ENCODE peak calls at places on chromosomes 5 and 9, in four cellular contexts. A is H54, T is NCI-H345, K is AG04450. Z is an unnamed sample.

GRCh38 chr9:129834489-129835127 is 467 bp downstream of the C9orf78 start:
- DNase-seq in A (peak; percentile 14), T (no peak), K (no peak), Z (peak; percentile 50)

GRCh38 chr5:38151878-38152277 is 106.5 kb upstream of the EGFLAM start:
- DNase-seq in A (no peak), T (no peak), K (no peak), Z (no peak)

GRCh38 chr5:22549876-22550671 is 303.1 kb downstream of the CDH12 start:
- DNase-seq in A (no peak), T (no peak), K (no peak), Z (no peak)

GRCh38 chr5:122311888-122312669 is at the start of gene SNCAIP:
- DNase-seq in A (peak; percentile 56), T (peak; percentile 60), K (no peak), Z (no peak)

GRCh38 chr9:124535846-124536245 is 28.6 kb upstream of the NR5A1 start:
- DNase-seq in A (no peak), T (no peak), K (no peak), Z (no peak)

GRCh38 chr5:3597727-3598082 is 2.1 kb downstream of the IRX1 start:
- DNase-seq in A (no peak), T (no peak), K (no peak), Z (no peak)

GRCh38 chr5:157582731-157583580 is 7.4 kb upstream of the ADAM19 start:
- DNase-seq in A (no peak), T (no peak), K (no peak), Z (no peak)

GRCh38 chr9:131502781-131503625 is at the start of gene POMT1:
- DNase-seq in A (peak; percentile 46), T (peak; percentile 91), K (peak; percentile 56), Z (peak; percentile 90)

GRCh38 chr5:24163091-24163490 is 481.7 kb downstream of the CDH10 start:
- DNase-seq in A (no peak), T (peak; percentile 4), K (no peak), Z (peak; percentile 84)

GRCh38 chr5:53211799-53212198 is 102.2 kb upstream of the MOCS2 start:
- DNase-seq in A (peak; percentile 9), T (no peak), K (no peak), Z (peak; percentile 66)

GRCh38 chr9:86733929-86734328 is 213.4 kb downstream of the GAS1 start:
- DNase-seq in A (no peak), T (no peak), K (no peak), Z (no peak)

GRCh38 chr9:121233906-121234901 is 32.5 kb upstream of the RAB14 start:
- DNase-seq in A (peak; percentile 75), T (no peak), K (no peak), Z (peak; percentile 35)

GRCh38 chr5:31911291-31912265 is 262.5 kb downstream of the GOLPH3 start:
- DNase-seq in A (no peak), T (no peak), K (no peak), Z (no peak)

GRCh38 chr5:5156461-5157082 is 16.4 kb downstream of the ADAMTS16 start:
- DNase-seq in A (no peak), T (no peak), K (no peak), Z (no peak)

GRCh38 chr5:157857821-157858526 is 971 bp downstream of the CLINT1 start:
- DNase-seq in A (no peak), T (no peak), K (no peak), Z (peak; percentile 59)

GRCh38 chr9:31251386-31251785 is 1133.1 kb upstream of the ACO1 start:
- DNase-seq in A (no peak), T (no peak), K (no peak), Z (no peak)

GRCh38 chr5:145936401-145937131 is at the start of gene SH3RF2:
- DNase-seq in A (peak; percentile 57), T (no peak), K (peak; percentile 36), Z (peak; percentile 79)

GRCh38 chr9:131744171-131744714 is 4.4 kb upstream of the RAPGEF1 start:
- DNase-seq in A (no peak), T (no peak), K (no peak), Z (no peak)

GRCh38 chr9:110807956-110808598 is 139.5 kb downstream of the MUSK start:
- DNase-seq in A (no peak), T (no peak), K (no peak), Z (no peak)

GRCh38 chr5:131254741-131255140 is 9.1 kb upstream of the CDC42SE2 start:
- DNase-seq in A (no peak), T (no peak), K (no peak), Z (no peak)

GRCh38 chr5:65835191-65835590 is 91.2 kb upstream of the ERBIN start:
- DNase-seq in A (no peak), T (peak; percentile 8), K (no peak), Z (no peak)

GRCh38 chr9:87812375-87813118 is 70.1 kb upstream of the SPATA31E1 start:
- DNase-seq in A (peak; percentile 32), T (no peak), K (peak; percentile 13), Z (peak; percentile 57)

GRCh38 chr9:120730661-120731514 is 16.6 kb upstream of the MEGF9 start:
- DNase-seq in A (peak; percentile 98), T (no peak), K (peak; percentile 91), Z (peak; percentile 84)

GRCh38 chr9:85053206-85053605 is 383.7 kb downstream of the NTRK2 start:
- DNase-seq in A (no peak), T (no peak), K (no peak), Z (no peak)

Z was measured in RKO.